ENCODE peak calls at places on chromosomes 4 and X, in five cellular contexts. Q is CD4-positive, CD25-positive, alpha-beta regulatory T cell; J is heart right ventricle; N is pancreas; D is sigmoid colon. G is an unnamed sample. For H3K36me3, the result is how much of the 10 kb centered on the place peaks cover.

GRCh38 chr4:158599150-158599549 is 72.5 kb downstream of the C4orf46 start:
- DNase-seq in Q (no peak), J (no peak), N (no peak), D (no peak), G (no peak)

GRCh38 chr4:3518941-3519340 is 13.3 kb downstream of the LRPAP1 start:
- DNase-seq in N (no peak), J (no peak), Q (no peak), D (peak), G (peak)

GRCh38 chrX:154051210-154051810 is 31.6 kb upstream of the IRAK1 start:
- DNase-seq in N (peak), J (peak), D (peak), Q (peak), G (peak)

GRCh38 chr4:186699298-186699697 is 24.4 kb downstream of the FAT1 start:
- DNase-seq in D (no peak), J (no peak), N (peak), Q (no peak), G (no peak)

GRCh38 chr4:137700751-137701150 is 168.5 kb upstream of the PCDH18 start:
- DNase-seq in J (no peak), N (no peak), Q (no peak), D (no peak), G (no peak)

GRCh38 chrX:78708171-78708570 is 39.3 kb upstream of the LPAR4 start:
- DNase-seq in J (no peak), Q (no peak), D (no peak), N (no peak), G (no peak)

GRCh38 chr4:33060873-33061542 is 2340.8 kb downstream of the PCDH7 start:
- DNase-seq in N (peak), Q (no peak), D (no peak), J (peak), G (no peak)

GRCh38 chrX:72268601-72269365 is 8.3 kb downstream of the RPS4X start:
- DNase-seq in Q (no peak), J (no peak), D (no peak), N (no peak), G (no peak)

GRCh38 chrX:32851556-32851955 is 359.8 kb downstream of the DMD start:
- DNase-seq in J (no peak), Q (no peak), N (no peak), D (no peak), G (no peak)

GRCh38 chr4:123452585-123452984 is 56.0 kb downstream of the SPRY1 start:
- DNase-seq in Q (no peak), D (peak), J (no peak), N (no peak), G (no peak)

GRCh38 chr4:149292422-149293055 is 523.1 kb downstream of the IQCM start:
- DNase-seq in N (no peak), D (no peak), Q (no peak), J (peak), G (no peak)

GRCh38 chrX:16185725-16186136 is 18.4 kb downstream of the MAGEB17 start:
- DNase-seq in Q (no peak), N (no peak), J (no peak), D (no peak), G (no peak)

GRCh38 chr4:168796362-168797106 is 213.5 kb downstream of the CBR4 start:
- DNase-seq in N (no peak), J (no peak), D (no peak), Q (no peak), G (no peak)

GRCh38 chr4:132297346-132297745 is 851.7 kb upstream of the PCDH10 start:
- DNase-seq in J (no peak), Q (no peak), D (no peak), N (no peak), G (no peak)

GRCh38 chr4:788006-788635 is 37.8 kb downstream of the CPLX1 start:
- DNase-seq in Q (no peak), N (no peak), D (peak), J (no peak), G (no peak)

GRCh38 chrX:53269536-53270107 is 11.8 kb downstream of the IQSEC2 start:
- DNase-seq in D (no peak), N (no peak), Q (no peak), J (no peak), G (no peak)

GRCh38 chrX:16465081-16465876 is 184.7 kb upstream of the S100G start:
- DNase-seq in J (no peak), N (no peak), D (no peak), Q (no peak), G (no peak)

GRCh38 chr4:182206916-182207315 is 36.3 kb upstream of the TENM3 start:
- DNase-seq in N (no peak), D (no peak), J (no peak), Q (no peak), G (no peak)

GRCh38 chr4:118270492-118270891 is 82.3 kb downstream of the PRSS12 start:
- DNase-seq in J (no peak), D (no peak), Q (peak), N (no peak), G (no peak)

GRCh38 chrX:11770320-11770719 is 12.3 kb downstream of the MSL3 start:
- DNase-seq in D (no peak), J (no peak), Q (peak), N (peak), G (peak)

GRCh38 chr4:33025236-33025635 is 2305.1 kb downstream of the PCDH7 start:
- DNase-seq in Q (no peak), D (no peak), N (no peak), J (no peak), G (no peak)

GRCh38 chrX:97030463-97030862 is 146.8 kb downstream of the RPA4 start:
- DNase-seq in N (no peak), D (no peak), Q (no peak), J (no peak), G (no peak)

GRCh38 chrX:41180194-41180902 is 95.1 kb downstream of the USP9X start:
- DNase-seq in D (no peak), N (peak), Q (peak), J (no peak), G (peak)

GRCh38 chr4:80922951-80923350 is 107.6 kb upstream of the BMP3 start:
- DNase-seq in J (no peak), D (no peak), N (no peak), Q (no peak), G (no peak)

GRCh38 chrX:153495903-153496629 is 1.3 kb downstream of the BGN start:
- DNase-seq in Q (no peak), D (no peak), J (no peak), N (no peak), G (no peak)

GRCh38 chr4:137200322-137200721 is 332.0 kb downstream of the PCDH18 start:
- DNase-seq in N (no peak), J (no peak), Q (no peak), D (no peak), G (no peak)

GRCh38 chr4:80309301-80310004 is 26.1 kb upstream of the CFAP299 start:
- DNase-seq in D (no peak), N (no peak), J (no peak), Q (no peak), G (no peak)

GRCh38 chrX:103211012-103211715 is 3.7 kb upstream of the BEX4 start:
- DNase-seq in D (peak), J (no peak), N (peak), Q (peak), G (no peak)

GRCh38 chrX:36908801-36909403 is 99.3 kb upstream of the FAM47C start:
- DNase-seq in N (no peak), D (no peak), Q (no peak), J (no peak), G (no peak)

GRCh38 chr4:157045507-157046127 is 30.3 kb upstream of the GLRB start:
- DNase-seq in D (peak), J (no peak), N (peak), Q (no peak), G (no peak)

GRCh38 chr4:128394778-128395177 is 107.2 kb upstream of the PGRMC2 start:
- DNase-seq in D (no peak), Q (no peak), N (no peak), J (no peak), G (no peak)

GRCh38 chrX:7514871-7515599 is 327.9 kb upstream of the VCX start:
- DNase-seq in N (no peak), Q (no peak), J (no peak), D (no peak), G (no peak)

GRCh38 chr4:2058264-2059033 is 678 bp upstream of the NAT8L start:
- DNase-seq in J (peak), Q (no peak), N (no peak), D (no peak), G (peak)

GRCh38 chr4:77800483-77801259 is 18.5 kb downstream of the CNOT6L start:
- DNase-seq in Q (no peak), D (no peak), J (no peak), N (no peak), G (no peak)

GRCh38 chrX:51332188-51332942 is at the start of gene NUDT10:
- DNase-seq in D (peak), J (peak), N (peak), Q (no peak), G (peak)

GRCh38 chrX:108437789-108438623 is at the start of gene COL4A6:
- DNase-seq in Q (no peak), D (no peak), J (peak), N (peak), G (no peak)

GRCh38 chr4:125317526-125317880 is 2.7 kb downstream of the FAT4 start:
- DNase-seq in J (peak), Q (no peak), N (peak), D (peak), G (peak)

GRCh38 chr4:37082912-37083311 is 161.6 kb upstream of the NWD2 start:
- DNase-seq in N (no peak), J (no peak), D (no peak), Q (no peak), G (no peak)

GRCh38 chr4:26326791-26327190 is 6.0 kb downstream of the RBPJ start:
- DNase-seq in J (no peak), N (no peak), D (no peak), Q (no peak), G (no peak)

GRCh38 chr4:3346146-3346545 is 53.3 kb downstream of the RGS12 start:
- DNase-seq in Q (peak), D (no peak), N (peak), J (no peak), G (no peak)

GRCh38 chr4:184635381-184635780 is 13.9 kb downstream of the CASP3 start:
- DNase-seq in D (no peak), J (no peak), N (no peak), Q (no peak), G (no peak)

GRCh38 chr4:184636897-184637296 is 12.3 kb downstream of the CASP3 start:
- DNase-seq in J (no peak), D (no peak), N (no peak), Q (no peak), G (no peak)

GRCh38 chr4:184628103-184628502 is 21.1 kb downstream of the CASP3 start:
- DNase-seq in N (no peak), J (no peak), D (no peak), Q (no peak), G (no peak)

GRCh38 chr4:184636144-184636543 is 13.1 kb downstream of the CASP3 start:
- DNase-seq in J (no peak), Q (no peak), D (no peak), N (no peak), G (no peak)

DNA sequence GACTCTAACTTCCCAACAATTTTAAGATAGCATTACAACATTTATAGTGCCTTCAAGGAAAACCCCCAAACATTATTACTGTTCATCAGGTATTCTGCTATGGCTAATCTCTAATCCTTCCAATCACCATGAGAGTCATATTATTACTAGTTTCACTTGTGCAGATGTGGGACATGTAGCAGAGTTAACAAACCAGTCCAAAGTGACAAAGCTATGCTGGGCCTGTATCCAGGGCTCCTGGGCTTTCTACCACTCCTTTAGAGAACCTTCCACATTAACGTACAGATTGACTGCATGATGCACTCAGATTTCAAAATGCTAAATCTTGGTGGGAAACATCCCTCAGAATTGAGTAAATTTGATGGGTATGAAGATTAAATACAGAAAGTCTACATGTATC is 16.4 kb downstream of the CASP3 start:
- DNase-seq in J (no peak), N (no peak), Q (no peak), D (no peak), G (no peak)
- H3K36me3 ChIP-seq in J (half or more), N (under half), Q (half or more), D (half or more), G (under half)

DNA sequence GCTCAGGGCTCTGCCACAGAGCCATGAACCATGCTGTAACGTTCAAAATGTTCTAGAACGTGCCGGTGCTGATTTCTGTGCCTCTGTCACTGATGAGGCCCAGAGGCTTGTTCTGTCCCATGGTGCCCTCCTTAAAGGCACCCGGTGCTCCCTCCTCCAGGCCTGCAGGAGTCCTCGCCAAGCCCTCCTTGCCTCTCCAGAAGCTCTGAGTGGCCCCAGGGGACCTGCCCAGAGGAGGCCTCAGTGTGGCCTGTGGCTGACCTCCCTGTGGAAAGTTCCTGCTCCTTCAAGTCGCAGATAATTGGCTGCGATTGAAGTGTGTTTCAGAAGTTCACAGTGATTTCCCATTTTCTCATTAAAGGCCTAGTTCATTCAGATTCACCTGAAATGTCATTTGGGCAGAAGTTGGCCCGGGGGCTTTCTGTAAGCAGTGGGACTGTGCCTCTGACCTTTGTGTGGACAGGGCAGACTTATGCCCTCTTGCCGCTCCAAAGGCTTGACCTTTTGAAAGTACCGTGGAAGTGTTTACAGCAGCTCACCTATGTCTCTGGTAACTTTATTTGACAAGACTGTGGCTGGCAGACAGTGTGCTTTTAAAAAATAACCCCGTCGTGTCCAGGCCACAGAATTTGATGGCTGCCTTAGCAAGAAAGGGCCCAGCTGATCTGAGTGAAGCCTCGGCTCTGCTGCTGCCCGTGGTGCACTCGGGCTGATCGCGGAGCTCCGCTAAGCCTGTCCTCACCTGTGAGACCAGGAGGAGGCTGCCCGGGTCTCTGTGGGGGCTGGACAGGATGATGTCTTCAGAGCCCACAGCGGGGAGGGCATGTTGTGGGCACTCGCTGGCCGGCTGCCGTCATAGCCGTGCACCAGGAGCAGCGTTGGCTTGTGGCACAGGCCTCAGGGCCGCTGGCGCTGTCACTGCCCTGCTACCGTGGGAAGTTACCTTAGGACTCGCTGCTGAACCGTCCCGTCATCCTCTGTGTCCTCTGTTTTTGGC is 25.3 kb downstream of the TRMT44 start:
- DNase-seq in J (peak), D (no peak), N (no peak), Q (no peak), G (no peak)
- H3K36me3 ChIP-seq in J (half or more), D (half or more), N (under half), Q (under half), G (under half)

GRCh38 chrX:129790146-129790545 is 10.4 kb downstream of the SASH3 start:
- DNase-seq in D (peak), Q (no peak), J (no peak), N (no peak), G (no peak)

GRCh38 chrX:129791961-129792570 is 12.3 kb downstream of the SASH3 start:
- DNase-seq in Q (no peak), N (no peak), J (no peak), D (peak), G (no peak)

GRCh38 chrX:129791336-129791735 is 11.6 kb downstream of the SASH3 start:
- DNase-seq in J (no peak), D (peak), Q (no peak), N (no peak), G (no peak)

GRCh38 chrX:129792586-129793291 is 13.0 kb downstream of the SASH3 start:
- DNase-seq in J (no peak), Q (no peak), N (no peak), D (peak), G (no peak)

GRCh38 chrX:129790808-129791207 is 11.1 kb downstream of the SASH3 start:
- DNase-seq in D (peak), J (no peak), N (no peak), Q (no peak), G (no peak)
- H3K36me3 ChIP-seq in D (under half), J (under half), N (under half), Q (half or more), G (under half)

GRCh38 chr4:39898015-39898414 is 79.7 kb downstream of the PDS5A start:
- DNase-seq in D (no peak), Q (no peak), J (no peak), N (no peak), G (no peak)

GRCh38 chr4:39889226-39889625 is 88.5 kb downstream of the PDS5A start:
- DNase-seq in Q (no peak), J (no peak), D (no peak), N (no peak), G (no peak)

GRCh38 chr4:39893693-39894072 is 84.0 kb downstream of the PDS5A start:
- DNase-seq in J (no peak), D (no peak), N (no peak), Q (no peak), G (no peak)

DNA sequence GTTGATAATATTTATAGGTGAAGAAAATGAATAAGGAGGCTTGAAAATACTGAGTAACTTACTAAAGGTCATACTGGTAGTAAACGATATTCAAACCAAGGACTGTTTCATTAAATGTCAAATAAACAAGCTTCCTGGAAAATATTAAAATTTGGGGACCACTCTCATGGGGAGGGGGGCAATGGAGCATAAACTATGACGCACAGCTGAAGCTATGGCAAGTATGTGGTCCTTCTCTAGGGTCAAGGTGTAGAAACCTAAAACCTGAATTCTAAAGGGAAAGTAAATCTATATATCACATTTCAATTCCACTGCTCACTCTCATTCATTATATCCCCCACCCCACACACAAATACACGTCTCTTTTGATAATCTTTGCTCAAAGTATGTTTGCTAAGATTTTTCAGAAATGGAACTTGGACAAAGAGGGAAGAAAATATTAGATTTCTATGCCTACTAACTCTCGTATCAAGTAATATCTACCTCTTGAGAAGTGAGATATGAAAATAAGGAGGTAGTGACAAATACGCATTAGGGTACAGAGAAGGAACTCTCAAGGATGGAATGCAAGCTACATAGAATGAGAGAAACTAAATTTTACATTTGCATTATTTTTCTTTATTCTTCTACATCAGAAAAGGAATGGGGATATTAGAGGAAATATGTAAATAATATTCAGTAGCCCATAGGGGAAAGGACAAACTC is 84.6 kb downstream of the PDS5A start:
- DNase-seq in Q (no peak), D (no peak), N (no peak), J (no peak), G (no peak)
- H3K36me3 ChIP-seq in Q (half or more), D (half or more), N (under half), J (half or more), G (under half)